ENCODE peak calls at places on chromosomes 3 and 15, in ten cellular contexts. N, H, T, J, L, P, S, Y, R and Z are unnamed samples.

GRCh38 chr3:172546105-172546504 is 22.9 kb upstream of the TNFSF10 start:
- DNase-seq in N (no peak), H (no peak), T (no peak), J (no peak), L (no peak), P (no peak), S (no peak), Y (no peak), R (no peak), Z (no peak)

GRCh38 chr3:176798680-176799079 is 398.6 kb downstream of the TBL1XR1 start:
- DNase-seq in N (no peak), H (no peak), T (no peak), J (no peak), L (no peak), P (no peak), S (no peak), Y (no peak), R (no peak), Z (no peak)

GRCh38 chr15:67097893-67098740 is 32.7 kb downstream of the SMAD3 start:
- DNase-seq in N (no peak), H (no peak), T (no peak), J (peak; percentile 60), L (no peak), P (no peak), S (no peak), Y (peak; percentile 74), R (no peak), Z (no peak)

GRCh38 chr3:55244247-55244646 is 242.9 kb downstream of the WNT5A start:
- DNase-seq in N (no peak), H (no peak), T (no peak), J (no peak), L (no peak), P (peak; percentile 82), S (no peak), Y (no peak), R (no peak), Z (no peak)

GRCh38 chr15:93274276-93274675 is 185.3 kb upstream of the RGMA start:
- DNase-seq in N (no peak), H (no peak), T (no peak), J (no peak), L (no peak), P (no peak), S (no peak), Y (no peak), R (no peak), Z (no peak)

GRCh38 chr15:51837784-51838183 is 8.3 kb downstream of the TMOD3 start:
- DNase-seq in N (no peak), H (no peak), T (no peak), J (peak; percentile 18), L (peak; percentile 23), P (no peak), S (no peak), Y (no peak), R (peak; percentile 64), Z (no peak)

GRCh38 chr3:4817128-4817527 is 162.1 kb upstream of the BHLHE40 start:
- DNase-seq in N (no peak), H (no peak), T (no peak), J (no peak), L (no peak), P (no peak), S (no peak), Y (no peak), R (peak; percentile 12), Z (no peak)

GRCh38 chr3:142888099-142888483 is 792 bp downstream of the PCOLCE2 start:
- DNase-seq in N (no peak), H (peak; percentile 24), T (no peak), J (no peak), L (peak; percentile 80), P (peak; percentile 95), S (no peak), Y (no peak), R (peak; percentile 90), Z (no peak)

GRCh38 chr3:196994056-196994455 is 25.4 kb upstream of the PIGZ start:
- DNase-seq in N (no peak), H (no peak), T (no peak), J (no peak), L (no peak), P (no peak), S (no peak), Y (no peak), R (no peak), Z (no peak)

GRCh38 chr3:129519896-129520440 is 8.5 kb upstream of the RHO start:
- DNase-seq in N (no peak), H (no peak), T (no peak), J (no peak), L (no peak), P (no peak), S (no peak), Y (no peak), R (no peak), Z (no peak)

GRCh38 chr15:88396382-88396781 is 70.8 kb downstream of the MRPL46 start:
- DNase-seq in N (no peak), H (no peak), T (no peak), J (no peak), L (peak; percentile 38), P (peak; percentile 3), S (no peak), Y (no peak), R (no peak), Z (no peak)

GRCh38 chr3:10119376-10119775 is 3.9 kb downstream of the BRK1 start:
- DNase-seq in N (no peak), H (no peak), T (no peak), J (no peak), L (no peak), P (no peak), S (no peak), Y (no peak), R (no peak), Z (no peak)

GRCh38 chr3:151101270-151101954 is 15.9 kb downstream of the MED12L start:
- DNase-seq in N (no peak), H (no peak), T (no peak), J (no peak), L (peak; percentile 17), P (no peak), S (no peak), Y (no peak), R (no peak), Z (peak; percentile 67)